ENCODE peak calls at places on chromosomes 5 and 9, in six cellular contexts. One of them, this sample, is unnamed.

GRCh38 chr9:129442791-129443511 is 177.9 kb downstream of the C9orf50 start:
- DNase-seq in stomach: no peak
- DNase-seq in CD8-positive, alpha-beta memory T cell: no peak
- DNase-seq in GM23248: no peak
- DNase-seq in A549: no peak
- DNase-seq in substantia nigra: no peak
- DNase-seq in this sample: no peak

GRCh38 chr5:69343083-69343482 is 10.5 kb upstream of the CCDC125 start:
- DNase-seq in CD8-positive, alpha-beta memory T cell: no peak
- DNase-seq in stomach: no peak
- DNase-seq in A549: no peak
- DNase-seq in substantia nigra: no peak
- DNase-seq in GM23248: no peak
- DNase-seq in this sample: no peak

GRCh38 chr5:2914991-2915484 is 163.6 kb upstream of the IRX2 start:
- DNase-seq in A549: no peak
- DNase-seq in GM23248: no peak
- DNase-seq in substantia nigra: no peak
- DNase-seq in CD8-positive, alpha-beta memory T cell: no peak
- DNase-seq in stomach: no peak
- DNase-seq in this sample: no peak

GRCh38 chr9:86741311-86742215 is 205.7 kb downstream of the GAS1 start:
- DNase-seq in stomach: peak
- DNase-seq in CD8-positive, alpha-beta memory T cell: no peak
- DNase-seq in A549: no peak
- DNase-seq in substantia nigra: no peak
- DNase-seq in GM23248: peak
- DNase-seq in this sample: no peak

GRCh38 chr9:137028281-137029057 is 432 bp upstream of the ABCA2 start:
- DNase-seq in substantia nigra: no peak
- DNase-seq in GM23248: peak
- DNase-seq in CD8-positive, alpha-beta memory T cell: peak
- DNase-seq in A549: peak
- DNase-seq in stomach: peak
- DNase-seq in this sample: no peak

GRCh38 chr5:4295663-4296339 is 700.2 kb downstream of the IRX1 start:
- DNase-seq in CD8-positive, alpha-beta memory T cell: no peak
- DNase-seq in A549: no peak
- DNase-seq in substantia nigra: peak
- DNase-seq in GM23248: peak
- DNase-seq in stomach: no peak
- DNase-seq in this sample: no peak

GRCh38 chr5:68459093-68459492 is 243.5 kb downstream of the PIK3R1 start:
- DNase-seq in stomach: no peak
- DNase-seq in GM23248: no peak
- DNase-seq in A549: no peak
- DNase-seq in CD8-positive, alpha-beta memory T cell: no peak
- DNase-seq in substantia nigra: no peak
- DNase-seq in this sample: no peak

GRCh38 chr5:14510156-14510734 is 71.3 kb upstream of the OTULINL start:
- DNase-seq in A549: no peak
- DNase-seq in GM23248: peak
- DNase-seq in substantia nigra: no peak
- DNase-seq in CD8-positive, alpha-beta memory T cell: no peak
- DNase-seq in stomach: no peak
- DNase-seq in this sample: no peak

GRCh38 chr5:139273322-139273571 is 20.3 kb upstream of the MATR3 start:
- DNase-seq in GM23248: no peak
- DNase-seq in stomach: no peak
- DNase-seq in CD8-positive, alpha-beta memory T cell: no peak
- DNase-seq in A549: peak
- DNase-seq in substantia nigra: no peak
- DNase-seq in this sample: no peak

GRCh38 chr5:6395102-6395445 is 16.7 kb upstream of the MED10 start:
- DNase-seq in GM23248: no peak
- DNase-seq in stomach: no peak
- DNase-seq in A549: no peak
- DNase-seq in substantia nigra: no peak
- DNase-seq in CD8-positive, alpha-beta memory T cell: no peak
- DNase-seq in this sample: no peak

GRCh38 chr5:68431181-68431580 is 215.6 kb downstream of the PIK3R1 start:
- DNase-seq in stomach: no peak
- DNase-seq in A549: no peak
- DNase-seq in CD8-positive, alpha-beta memory T cell: no peak
- DNase-seq in GM23248: no peak
- DNase-seq in substantia nigra: no peak
- DNase-seq in this sample: no peak

GRCh38 chr5:34538026-34538672 is 118.0 kb upstream of the RAI14 start:
- DNase-seq in stomach: peak
- DNase-seq in substantia nigra: no peak
- DNase-seq in CD8-positive, alpha-beta memory T cell: no peak
- DNase-seq in A549: no peak
- DNase-seq in GM23248: peak
- DNase-seq in this sample: no peak

GRCh38 chr9:75027187-75028107 is 646 bp downstream of the CARNMT1 start:
- DNase-seq in substantia nigra: peak
- DNase-seq in CD8-positive, alpha-beta memory T cell: no peak
- DNase-seq in GM23248: peak
- DNase-seq in A549: peak
- DNase-seq in stomach: peak
- DNase-seq in this sample: peak

GRCh38 chr9:34154052-34154451 is 24.8 kb upstream of the UBAP1 start:
- DNase-seq in stomach: no peak
- DNase-seq in CD8-positive, alpha-beta memory T cell: no peak
- DNase-seq in A549: no peak
- DNase-seq in substantia nigra: no peak
- DNase-seq in GM23248: no peak
- DNase-seq in this sample: no peak

GRCh38 chr5:124665035-124665434 is 81.4 kb downstream of the ZNF608 start:
- DNase-seq in substantia nigra: no peak
- DNase-seq in A549: no peak
- DNase-seq in GM23248: no peak
- DNase-seq in CD8-positive, alpha-beta memory T cell: no peak
- DNase-seq in stomach: no peak
- DNase-seq in this sample: no peak

GRCh38 chr9:19162956-19163355 is 35.7 kb upstream of the PLIN2 start:
- DNase-seq in stomach: no peak
- DNase-seq in A549: peak
- DNase-seq in GM23248: peak
- DNase-seq in CD8-positive, alpha-beta memory T cell: no peak
- DNase-seq in substantia nigra: no peak
- DNase-seq in this sample: no peak

GRCh38 chr5:35735718-35736117 is 118.1 kb downstream of the SPEF2 start:
- DNase-seq in substantia nigra: no peak
- DNase-seq in stomach: no peak
- DNase-seq in A549: no peak
- DNase-seq in GM23248: no peak
- DNase-seq in CD8-positive, alpha-beta memory T cell: no peak
- DNase-seq in this sample: no peak

GRCh38 chr9:8366161-8366926 is 566.8 kb upstream of the DMAC1 start:
- DNase-seq in A549: peak
- DNase-seq in GM23248: no peak
- DNase-seq in stomach: no peak
- DNase-seq in CD8-positive, alpha-beta memory T cell: no peak
- DNase-seq in substantia nigra: no peak
- DNase-seq in this sample: no peak

GRCh38 chr5:113202904-113203716 is 226.5 kb downstream of the DCP2 start:
- DNase-seq in GM23248: peak
- DNase-seq in CD8-positive, alpha-beta memory T cell: no peak
- DNase-seq in A549: peak
- DNase-seq in stomach: peak
- DNase-seq in substantia nigra: no peak
- DNase-seq in this sample: no peak

GRCh38 chr5:35781181-35781580 is 75.5 kb upstream of the IL7R start:
- DNase-seq in CD8-positive, alpha-beta memory T cell: no peak
- DNase-seq in stomach: no peak
- DNase-seq in GM23248: no peak
- DNase-seq in substantia nigra: no peak
- DNase-seq in A549: no peak
- DNase-seq in this sample: no peak

GRCh38 chr9:75185585-75186170 is 97.4 kb downstream of the OSTF1 start:
- DNase-seq in stomach: peak
- DNase-seq in CD8-positive, alpha-beta memory T cell: peak
- DNase-seq in GM23248: peak
- DNase-seq in substantia nigra: no peak
- DNase-seq in A549: peak
- DNase-seq in this sample: no peak

GRCh38 chr9:17926246-17926645 is 347.4 kb downstream of the SH3GL2 start:
- DNase-seq in substantia nigra: no peak
- DNase-seq in GM23248: no peak
- DNase-seq in CD8-positive, alpha-beta memory T cell: no peak
- DNase-seq in stomach: no peak
- DNase-seq in A549: no peak
- DNase-seq in this sample: no peak

GRCh38 chr9:22337261-22337660 is 109.4 kb upstream of the DMRTA1 start:
- DNase-seq in CD8-positive, alpha-beta memory T cell: no peak
- DNase-seq in GM23248: no peak
- DNase-seq in substantia nigra: no peak
- DNase-seq in A549: no peak
- DNase-seq in stomach: no peak
- DNase-seq in this sample: no peak

GRCh38 chr9:22342489-22343217 is 104.0 kb upstream of the DMRTA1 start:
- DNase-seq in stomach: no peak
- DNase-seq in CD8-positive, alpha-beta memory T cell: no peak
- DNase-seq in substantia nigra: no peak
- DNase-seq in GM23248: peak
- DNase-seq in A549: peak
- DNase-seq in this sample: no peak

GRCh38 chr9:22343218-22343611 is 103.4 kb upstream of the DMRTA1 start:
- DNase-seq in substantia nigra: no peak
- DNase-seq in CD8-positive, alpha-beta memory T cell: no peak
- DNase-seq in stomach: no peak
- DNase-seq in GM23248: no peak
- DNase-seq in A549: no peak
- DNase-seq in this sample: no peak
- H3K27ac ChIP-seq in substantia nigra: no peak
- H3K27ac ChIP-seq in CD8-positive, alpha-beta memory T cell: no peak
- H3K27ac ChIP-seq in stomach: no peak
- H3K27ac ChIP-seq in GM23248: no peak
- H3K27ac ChIP-seq in A549: peak
- H3K27ac ChIP-seq in this sample: no peak

GRCh38 chr9:98797491-98797890 is 1.1 kb upstream of the ANKS6 start:
- DNase-seq in A549: no peak
- DNase-seq in substantia nigra: no peak
- DNase-seq in CD8-positive, alpha-beta memory T cell: no peak
- DNase-seq in GM23248: no peak
- DNase-seq in stomach: no peak
- DNase-seq in this sample: no peak

GRCh38 chr9:98795295-98795955 is 930 bp downstream of the ANKS6 start:
- DNase-seq in CD8-positive, alpha-beta memory T cell: no peak
- DNase-seq in GM23248: no peak
- DNase-seq in substantia nigra: no peak
- DNase-seq in stomach: no peak
- DNase-seq in A549: no peak
- DNase-seq in this sample: no peak

GRCh38 chr9:98794802-98795201 is 1.6 kb downstream of the ANKS6 start:
- DNase-seq in stomach: no peak
- DNase-seq in CD8-positive, alpha-beta memory T cell: no peak
- DNase-seq in GM23248: no peak
- DNase-seq in substantia nigra: no peak
- DNase-seq in A549: no peak
- DNase-seq in this sample: no peak

GRCh38 chr9:98796364-98797101 is at the start of gene ANKS6:
- DNase-seq in A549: peak
- DNase-seq in CD8-positive, alpha-beta memory T cell: peak
- DNase-seq in substantia nigra: peak
- DNase-seq in GM23248: peak
- DNase-seq in stomach: peak
- DNase-seq in this sample: no peak

GRCh38 chr9:98795970-98796363 is 388 bp downstream of the ANKS6 start:
- DNase-seq in GM23248: peak
- DNase-seq in substantia nigra: no peak
- DNase-seq in A549: no peak
- DNase-seq in CD8-positive, alpha-beta memory T cell: no peak
- DNase-seq in stomach: peak
- DNase-seq in this sample: no peak
- H3K27ac ChIP-seq in GM23248: peak
- H3K27ac ChIP-seq in substantia nigra: peak
- H3K27ac ChIP-seq in A549: peak
- H3K27ac ChIP-seq in CD8-positive, alpha-beta memory T cell: peak
- H3K27ac ChIP-seq in stomach: peak
- H3K27ac ChIP-seq in this sample: peak

GRCh38 chr5:82416506-82416905 is 138.4 kb upstream of the RPS23 start:
- DNase-seq in substantia nigra: no peak
- DNase-seq in CD8-positive, alpha-beta memory T cell: no peak
- DNase-seq in A549: no peak
- DNase-seq in GM23248: no peak
- DNase-seq in stomach: no peak
- DNase-seq in this sample: no peak

GRCh38 chr5:82418608-82418950 is 140.4 kb upstream of the RPS23 start:
- DNase-seq in CD8-positive, alpha-beta memory T cell: no peak
- DNase-seq in stomach: no peak
- DNase-seq in A549: no peak
- DNase-seq in GM23248: no peak
- DNase-seq in substantia nigra: no peak
- DNase-seq in this sample: no peak

GRCh38 chr5:82413302-82414042 is 135.3 kb upstream of the RPS23 start:
- DNase-seq in A549: no peak
- DNase-seq in CD8-positive, alpha-beta memory T cell: no peak
- DNase-seq in substantia nigra: no peak
- DNase-seq in stomach: no peak
- DNase-seq in GM23248: peak
- DNase-seq in this sample: no peak

GRCh38 chr5:82417776-82418607 is 139.8 kb upstream of the RPS23 start:
- DNase-seq in CD8-positive, alpha-beta memory T cell: no peak
- DNase-seq in GM23248: peak
- DNase-seq in stomach: no peak
- DNase-seq in A549: no peak
- DNase-seq in substantia nigra: no peak
- DNase-seq in this sample: no peak

GRCh38 chr5:82414043-82414393 is 135.9 kb upstream of the RPS23 start:
- DNase-seq in stomach: no peak
- DNase-seq in A549: no peak
- DNase-seq in substantia nigra: no peak
- DNase-seq in GM23248: no peak
- DNase-seq in CD8-positive, alpha-beta memory T cell: no peak
- DNase-seq in this sample: no peak
- H3K27ac ChIP-seq in stomach: no peak
- H3K27ac ChIP-seq in A549: no peak
- H3K27ac ChIP-seq in substantia nigra: no peak
- H3K27ac ChIP-seq in GM23248: peak
- H3K27ac ChIP-seq in CD8-positive, alpha-beta memory T cell: no peak
- H3K27ac ChIP-seq in this sample: peak

GRCh38 chr9:108083160-108083559 is 593.6 kb upstream of the KLF4 start:
- DNase-seq in substantia nigra: no peak
- DNase-seq in A549: no peak
- DNase-seq in GM23248: no peak
- DNase-seq in CD8-positive, alpha-beta memory T cell: no peak
- DNase-seq in stomach: no peak
- DNase-seq in this sample: no peak
- H3K27ac ChIP-seq in substantia nigra: no peak
- H3K27ac ChIP-seq in A549: no peak
- H3K27ac ChIP-seq in GM23248: no peak
- H3K27ac ChIP-seq in CD8-positive, alpha-beta memory T cell: no peak
- H3K27ac ChIP-seq in stomach: no peak
- H3K27ac ChIP-seq in this sample: no peak

GRCh38 chr9:69104830-69105527 is 69.1 kb upstream of the TJP2 start:
- DNase-seq in stomach: peak
- DNase-seq in A549: no peak
- DNase-seq in substantia nigra: no peak
- DNase-seq in CD8-positive, alpha-beta memory T cell: no peak
- DNase-seq in GM23248: no peak
- DNase-seq in this sample: no peak
- H3K27ac ChIP-seq in stomach: peak
- H3K27ac ChIP-seq in A549: no peak
- H3K27ac ChIP-seq in substantia nigra: no peak
- H3K27ac ChIP-seq in CD8-positive, alpha-beta memory T cell: no peak
- H3K27ac ChIP-seq in GM23248: no peak
- H3K27ac ChIP-seq in this sample: no peak

GRCh38 chr5:142120247-142120935 is 11.8 kb downstream of the NDFIP1 start:
- DNase-seq in CD8-positive, alpha-beta memory T cell: no peak
- DNase-seq in A549: no peak
- DNase-seq in stomach: no peak
- DNase-seq in substantia nigra: no peak
- DNase-seq in GM23248: no peak
- DNase-seq in this sample: no peak
- H3K27ac ChIP-seq in CD8-positive, alpha-beta memory T cell: no peak
- H3K27ac ChIP-seq in A549: no peak
- H3K27ac ChIP-seq in stomach: no peak
- H3K27ac ChIP-seq in substantia nigra: no peak
- H3K27ac ChIP-seq in GM23248: no peak
- H3K27ac ChIP-seq in this sample: no peak